ENCODE peak calls at places on chromosomes 13 and 19, in four cellular contexts. One of them, this sample, is unnamed.

GRCh38 chr19:16095071-16095571 is 16.6 kb upstream of the RAB8A start:
- DNase-seq in sigmoid colon: no peak
- DNase-seq in vagina: no peak
- DNase-seq in transverse colon: no peak
- DNase-seq in this sample: no peak

GRCh38 chr19:31554360-31554759 is 205.1 kb upstream of the TSHZ3 start:
- DNase-seq in transverse colon: no peak
- DNase-seq in vagina: no peak
- DNase-seq in sigmoid colon: no peak
- DNase-seq in this sample: no peak

GRCh38 chr13:79485014-79485441 is 4.1 kb downstream of the NDFIP2 start:
- DNase-seq in vagina: no peak
- DNase-seq in transverse colon: peak
- DNase-seq in sigmoid colon: no peak
- DNase-seq in this sample: peak

GRCh38 chr19:55173717-55174409 is 6.2 kb downstream of the SYT5 start:
- DNase-seq in sigmoid colon: no peak
- DNase-seq in transverse colon: peak
- DNase-seq in vagina: no peak
- DNase-seq in this sample: no peak

GRCh38 chr13:33904431-33904830 is 86.5 kb downstream of the RFC3 start:
- DNase-seq in vagina: no peak
- DNase-seq in sigmoid colon: no peak
- DNase-seq in transverse colon: no peak
- DNase-seq in this sample: no peak

GRCh38 chr13:100815476-100816046 is 141.0 kb upstream of the TMTC4 start:
- DNase-seq in vagina: no peak
- DNase-seq in transverse colon: no peak
- DNase-seq in sigmoid colon: no peak
- DNase-seq in this sample: no peak

GRCh38 chr19:50401505-50402450 is 17.0 kb upstream of the SPIB start:
- DNase-seq in transverse colon: no peak
- DNase-seq in vagina: no peak
- DNase-seq in sigmoid colon: no peak
- DNase-seq in this sample: no peak

GRCh38 chr19:54287456-54287855 is 6.5 kb upstream of the LILRB2 start:
- DNase-seq in sigmoid colon: no peak
- DNase-seq in vagina: no peak
- DNase-seq in transverse colon: no peak
- DNase-seq in this sample: no peak

GRCh38 chr19:51440846-51441409 is 17.3 kb downstream of the SIGLEC8 start:
- DNase-seq in vagina: no peak
- DNase-seq in transverse colon: no peak
- DNase-seq in sigmoid colon: peak
- DNase-seq in this sample: no peak

GRCh38 chr13:44758595-44759221 is 182.6 kb upstream of the TSC22D1 start:
- DNase-seq in sigmoid colon: no peak
- DNase-seq in vagina: no peak
- DNase-seq in transverse colon: peak
- DNase-seq in this sample: peak

GRCh38 chr13:51524846-51525566 is 59.3 kb upstream of the WDFY2 start:
- DNase-seq in sigmoid colon: no peak
- DNase-seq in transverse colon: no peak
- DNase-seq in vagina: no peak
- DNase-seq in this sample: no peak

GRCh38 chr19:30906871-30907270 is 442.4 kb downstream of the TSHZ3 start:
- DNase-seq in transverse colon: no peak
- DNase-seq in vagina: no peak
- DNase-seq in sigmoid colon: no peak
- DNase-seq in this sample: no peak

GRCh38 chr19:51258165-51258564 is 7.3 kb downstream of the SIGLECL1 start:
- DNase-seq in vagina: no peak
- DNase-seq in transverse colon: no peak
- DNase-seq in sigmoid colon: no peak
- DNase-seq in this sample: no peak

GRCh38 chr13:44790289-44790688 is 199.0 kb downstream of the NUFIP1 start:
- DNase-seq in vagina: no peak
- DNase-seq in sigmoid colon: no peak
- DNase-seq in transverse colon: no peak
- DNase-seq in this sample: no peak

GRCh38 chr19:16023558-16023915 is 52.8 kb upstream of the TPM4 start:
- DNase-seq in transverse colon: no peak
- DNase-seq in vagina: no peak
- DNase-seq in sigmoid colon: peak
- DNase-seq in this sample: no peak

GRCh38 chr19:49057636-49058234 is at the start of gene CGB7:
- DNase-seq in sigmoid colon: peak
- DNase-seq in vagina: no peak
- DNase-seq in transverse colon: peak
- DNase-seq in this sample: peak

GRCh38 chr19:34353546-34353945 is 11.4 kb upstream of the GPI start:
- DNase-seq in sigmoid colon: no peak
- DNase-seq in transverse colon: no peak
- DNase-seq in vagina: no peak
- DNase-seq in this sample: no peak

GRCh38 chr19:17090501-17091074 is 15.0 kb downstream of the MYO9B start:
- DNase-seq in transverse colon: no peak
- DNase-seq in vagina: no peak
- DNase-seq in sigmoid colon: no peak
- DNase-seq in this sample: no peak

GRCh38 chr13:98987275-98987674 is 9.4 kb upstream of the DOCK9 start:
- DNase-seq in transverse colon: no peak
- DNase-seq in sigmoid colon: no peak
- DNase-seq in vagina: no peak
- DNase-seq in this sample: no peak

GRCh38 chr13:46176756-46177155 is 5.2 kb downstream of the LCP1 start:
- DNase-seq in transverse colon: no peak
- DNase-seq in vagina: no peak
- DNase-seq in sigmoid colon: no peak
- DNase-seq in this sample: no peak

GRCh38 chr13:105904034-105904742 is 631.3 kb downstream of the EFNB2 start:
- DNase-seq in sigmoid colon: no peak
- DNase-seq in vagina: no peak
- DNase-seq in transverse colon: peak
- DNase-seq in this sample: peak

GRCh38 chr19:9828551-9829063 is 889 bp downstream of the UBL5 start:
- DNase-seq in sigmoid colon: no peak
- DNase-seq in transverse colon: no peak
- DNase-seq in vagina: no peak
- DNase-seq in this sample: no peak

GRCh38 chr19:48424694-48425219 is 21.0 kb upstream of the GRWD1 start:
- DNase-seq in transverse colon: no peak
- DNase-seq in vagina: no peak
- DNase-seq in sigmoid colon: no peak
- DNase-seq in this sample: no peak

GRCh38 chr19:51024924-51025323 is 1.5 kb downstream of the KLK11 start:
- DNase-seq in vagina: no peak
- DNase-seq in transverse colon: no peak
- DNase-seq in sigmoid colon: no peak
- DNase-seq in this sample: no peak

GRCh38 chr13:83824561-83824960 is 57.7 kb downstream of the SLITRK1 start:
- DNase-seq in sigmoid colon: no peak
- DNase-seq in vagina: no peak
- DNase-seq in transverse colon: no peak
- DNase-seq in this sample: no peak

GRCh38 chr13:95605426-95606125 is 38.9 kb downstream of the DZIP1 start:
- DNase-seq in transverse colon: no peak
- DNase-seq in sigmoid colon: no peak
- DNase-seq in vagina: no peak
- DNase-seq in this sample: no peak

GRCh38 chr19:32407004-32407992 is 1.7 kb downstream of the DPY19L3 start:
- DNase-seq in vagina: peak
- DNase-seq in sigmoid colon: peak
- DNase-seq in transverse colon: peak
- DNase-seq in this sample: peak

GRCh38 chr19:49755956-49756355 is 7.2 kb downstream of the TSKS start:
- DNase-seq in vagina: no peak
- DNase-seq in transverse colon: no peak
- DNase-seq in sigmoid colon: no peak
- DNase-seq in this sample: no peak

GRCh38 chr19:35754365-35755139 is 2.3 kb downstream of the HSPB6 start:
- DNase-seq in sigmoid colon: peak
- DNase-seq in vagina: no peak
- DNase-seq in transverse colon: peak
- DNase-seq in this sample: no peak

GRCh38 chr19:52694921-52695320 is 39.9 kb downstream of the ZNF611 start:
- DNase-seq in vagina: no peak
- DNase-seq in transverse colon: no peak
- DNase-seq in sigmoid colon: no peak
- DNase-seq in this sample: no peak

GRCh38 chr13:110388141-110388943 is 81.3 kb downstream of the COL4A2 start:
- DNase-seq in sigmoid colon: peak
- DNase-seq in transverse colon: peak
- DNase-seq in vagina: no peak
- DNase-seq in this sample: peak

GRCh38 chr19:5963855-5964254 is 14.1 kb downstream of the RANBP3 start:
- DNase-seq in sigmoid colon: no peak
- DNase-seq in transverse colon: no peak
- DNase-seq in vagina: no peak
- DNase-seq in this sample: no peak

GRCh38 chr19:30449673-30450072 is 77.5 kb downstream of the ZNF536 start:
- DNase-seq in transverse colon: no peak
- DNase-seq in sigmoid colon: no peak
- DNase-seq in vagina: no peak
- DNase-seq in this sample: no peak

GRCh38 chr13:107301724-107302374 is 733.9 kb upstream of the ARGLU1 start:
- DNase-seq in vagina: no peak
- DNase-seq in transverse colon: no peak
- DNase-seq in sigmoid colon: no peak
- DNase-seq in this sample: no peak

GRCh38 chr19:42524250-42524649 is 4.0 kb downstream of the CEACAM1 start:
- DNase-seq in transverse colon: no peak
- DNase-seq in sigmoid colon: no peak
- DNase-seq in vagina: no peak
- DNase-seq in this sample: no peak

GRCh38 chr19:13163609-13164364 is 13.6 kb downstream of the IER2 start:
- DNase-seq in sigmoid colon: peak
- DNase-seq in vagina: no peak
- DNase-seq in transverse colon: peak
- DNase-seq in this sample: peak

GRCh38 chr13:113898391-113898790 is 34.5 kb upstream of the GAS6 start:
- DNase-seq in sigmoid colon: no peak
- DNase-seq in transverse colon: no peak
- DNase-seq in vagina: peak
- DNase-seq in this sample: no peak

GRCh38 chr19:2428027-2428690 is 773 bp upstream of the TIMM13 start:
- DNase-seq in vagina: no peak
- DNase-seq in sigmoid colon: peak
- DNase-seq in transverse colon: peak
- DNase-seq in this sample: peak
- TF ChIP-seq POLR2AphosphoS5 in vagina: no peak
- TF ChIP-seq POLR2AphosphoS5 in sigmoid colon: no peak
- TF ChIP-seq POLR2AphosphoS5 in transverse colon: no peak
- TF ChIP-seq POLR2AphosphoS5 in this sample: no peak

GRCh38 chr19:7631577-7631976 is 1.9 kb downstream of the PCP2 start:
- DNase-seq in sigmoid colon: no peak
- DNase-seq in vagina: no peak
- DNase-seq in transverse colon: no peak
- DNase-seq in this sample: no peak
- TF ChIP-seq POLR2AphosphoS5 in sigmoid colon: no peak
- TF ChIP-seq POLR2AphosphoS5 in vagina: no peak
- TF ChIP-seq POLR2AphosphoS5 in transverse colon: no peak
- TF ChIP-seq POLR2AphosphoS5 in this sample: no peak

GRCh38 chr19:7928334-7928706 is 2.4 kb upstream of the CTXN1 start:
- DNase-seq in sigmoid colon: no peak
- DNase-seq in transverse colon: no peak
- DNase-seq in vagina: no peak
- DNase-seq in this sample: no peak
- TF ChIP-seq POLR2AphosphoS5 in sigmoid colon: no peak
- TF ChIP-seq POLR2AphosphoS5 in transverse colon: no peak
- TF ChIP-seq POLR2AphosphoS5 in vagina: no peak
- TF ChIP-seq POLR2AphosphoS5 in this sample: no peak

GRCh38 chr19:45408830-45409593 is 2.6 kb downstream of the POLR1G start:
- DNase-seq in sigmoid colon: no peak
- DNase-seq in vagina: no peak
- DNase-seq in transverse colon: no peak
- DNase-seq in this sample: no peak
- TF ChIP-seq POLR2AphosphoS5 in sigmoid colon: no peak
- TF ChIP-seq POLR2AphosphoS5 in vagina: no peak
- TF ChIP-seq POLR2AphosphoS5 in transverse colon: no peak
- TF ChIP-seq POLR2AphosphoS5 in this sample: no peak

DNA sequence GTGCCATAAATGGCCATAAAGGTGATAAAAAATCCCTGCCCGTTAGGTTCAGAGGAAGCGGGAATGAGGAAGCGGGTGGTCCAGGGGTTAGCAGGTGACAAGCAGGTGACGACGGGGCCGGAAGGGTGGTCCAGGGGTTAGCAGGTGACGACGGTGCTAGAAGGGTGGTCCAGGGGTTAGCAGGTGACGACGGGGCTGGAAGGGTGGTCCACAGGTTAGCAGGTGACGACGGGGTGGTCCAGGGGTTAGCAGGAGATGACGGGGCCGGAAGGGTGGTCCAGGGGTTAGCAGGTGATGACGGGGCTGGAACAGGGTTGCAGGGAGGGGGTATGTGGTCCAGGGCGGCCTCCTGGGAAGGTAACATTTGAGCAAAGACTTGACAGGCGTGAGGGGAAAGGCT is 6.3 kb downstream of the PRSS57 start:
- DNase-seq in vagina: no peak
- DNase-seq in transverse colon: no peak
- DNase-seq in sigmoid colon: no peak
- DNase-seq in this sample: no peak
- TF ChIP-seq POLR2AphosphoS5 in vagina: no peak
- TF ChIP-seq POLR2AphosphoS5 in transverse colon: no peak
- TF ChIP-seq POLR2AphosphoS5 in sigmoid colon: no peak
- TF ChIP-seq POLR2AphosphoS5 in this sample: no peak

This sample was measured in prostate gland.